ENCODE peak calls at places on chromosomes 6 and 20, in nine cellular contexts. C is ELR, L is transverse colon, G is lower lobe of right lung, P is HCEC 1CT, F is OCI-M1, H is hypothalamus, V is ovary, N is upper lobe of right lung. O is an unnamed sample.

GRCh38 chr20:52972190-52972937 is at the start of gene TSHZ2:
- DNase-seq in C (no peak), L (no peak), G (no peak), P (no peak), F (no peak), H (no peak), V (peak; percentile 73), N (no peak), O (peak; percentile 56)

GRCh38 chr6:160348209-160348551 is at the start of gene SLC22A3:
- DNase-seq in C (no peak), L (peak; percentile 54), G (peak; percentile 66), P (no peak), F (no peak), H (no peak), V (peak; percentile 84), N (peak; percentile 84), O (no peak)

GRCh38 chr20:62685781-62686555 is 22.7 kb upstream of the NTSR1 start:
- DNase-seq in C (no peak), L (peak; percentile 61), G (peak; percentile 85), P (no peak), F (peak; percentile 88), H (peak; percentile 15), V (no peak), N (peak; percentile 74), O (no peak)

GRCh38 chr6:38497546-38497945 is 142.2 kb downstream of the BTBD9 start:
- DNase-seq in C (no peak), L (no peak), G (no peak), P (no peak), F (no peak), H (no peak), V (no peak), N (no peak), O (no peak)

GRCh38 chr6:136408205-136408604 is 118.6 kb upstream of the BCLAF1 start:
- DNase-seq in C (peak; percentile 63), L (no peak), G (no peak), P (peak; percentile 78), F (peak; percentile 31), H (no peak), V (no peak), N (no peak), O (no peak)

GRCh38 chr6:30378290-30378937 is 33.5 kb downstream of the RPP21 start:
- DNase-seq in C (peak; percentile 47), L (no peak), G (no peak), P (peak; percentile 1), F (peak; percentile 21), H (no peak), V (no peak), N (no peak), O (no peak)

GRCh38 chr6:159594106-159594749 is 98.8 kb downstream of the SOD2 start:
- DNase-seq in C (peak; percentile 56), L (no peak), G (no peak), P (peak; percentile 35), F (peak; percentile 13), H (no peak), V (no peak), N (no peak), O (no peak)

GRCh38 chr6:7647504-7647903 is 57.5 kb downstream of the SNRNP48 start:
- DNase-seq in C (no peak), L (no peak), G (no peak), P (no peak), F (peak; percentile 74), H (no peak), V (no peak), N (no peak), O (no peak)

GRCh38 chr20:48286571-48287551 is 501.6 kb upstream of the SULF2 start:
- DNase-seq in C (no peak), L (no peak), G (no peak), P (no peak), F (no peak), H (no peak), V (peak; percentile 71), N (no peak), O (no peak)

GRCh38 chr6:57177545-57178225 is 5.6 kb downstream of the BAG2 start:
- DNase-seq in C (no peak), L (peak; percentile 29), G (no peak), P (peak; percentile 53), F (no peak), H (no peak), V (peak; percentile 62), N (no peak), O (peak; percentile 70)

GRCh38 chr20:20259534-20259933 is 108.4 kb upstream of the INSM1 start:
- DNase-seq in C (peak; percentile 2), L (no peak), G (no peak), P (no peak), F (no peak), H (no peak), V (no peak), N (no peak), O (no peak)

GRCh38 chr6:35568967-35569606 is 56.4 kb upstream of the TULP1 start:
- DNase-seq in C (peak; percentile 30), L (peak; percentile 58), G (peak; percentile 65), P (peak; percentile 39), F (peak; percentile 36), H (peak; percentile 21), V (no peak), N (peak; percentile 72), O (peak; percentile 53)

GRCh38 chr6:137568067-137568466 is 73.9 kb upstream of the OLIG3 start:
- DNase-seq in C (no peak), L (no peak), G (no peak), P (no peak), F (no peak), H (no peak), V (no peak), N (no peak), O (no peak)

GRCh38 chr6:134750669-134751068 is 199.2 kb downstream of the ALDH8A1 start:
- DNase-seq in C (no peak), L (no peak), G (no peak), P (peak; percentile 31), F (no peak), H (no peak), V (no peak), N (no peak), O (no peak)

GRCh38 chr6:85360794-85361642 is 88.9 kb upstream of the NT5E start:
- DNase-seq in C (peak; percentile 99), L (peak; percentile 11), G (no peak), P (peak; percentile 98), F (no peak), H (no peak), V (no peak), N (no peak), O (no peak)

GRCh38 chr20:41714030-41714429 is 95.9 kb upstream of the CHD6 start:
- DNase-seq in C (no peak), L (no peak), G (no peak), P (no peak), F (no peak), H (no peak), V (no peak), N (no peak), O (no peak)

GRCh38 chr20:10572853-10573252 is 100.9 kb downstream of the JAG1 start:
- DNase-seq in C (no peak), L (no peak), G (no peak), P (no peak), F (no peak), H (no peak), V (no peak), N (no peak), O (no peak)

GRCh38 chr20:22836877-22837276 is 198.2 kb upstream of the SSTR4 start:
- DNase-seq in C (peak; percentile 3), L (no peak), G (no peak), P (no peak), F (peak; percentile 60), H (no peak), V (no peak), N (no peak), O (no peak)

GRCh38 chr20:47244451-47244850 is 112.0 kb downstream of the ZMYND8 start:
- DNase-seq in C (no peak), L (no peak), G (no peak), P (no peak), F (no peak), H (no peak), V (no peak), N (no peak), O (no peak)

GRCh38 chr20:30612344-30612743 is 645.1 kb upstream of the DEFB115 start:
- DNase-seq in C (no peak), L (no peak), G (no peak), P (no peak), F (no peak), H (no peak), V (no peak), N (no peak), O (no peak)

GRCh38 chr6:3151705-3152104 is 5.6 kb downstream of the TUBB2A start:
- DNase-seq in C (no peak), L (no peak), G (no peak), P (no peak), F (no peak), H (no peak), V (no peak), N (no peak), O (no peak)

GRCh38 chr6:143536866-143537691 is 25.6 kb upstream of the FUCA2 start:
- DNase-seq in C (peak; percentile 81), L (peak; percentile 81), G (peak; percentile 82), P (peak; percentile 51), F (peak; percentile 88), H (no peak), V (peak; percentile 52), N (peak; percentile 86), O (peak; percentile 63)

GRCh38 chr6:165745492-165745891 is 82.5 kb upstream of the PDE10A start:
- DNase-seq in C (no peak), L (no peak), G (no peak), P (no peak), F (no peak), H (no peak), V (no peak), N (no peak), O (no peak)

GRCh38 chr6:34343823-34344222 is 48.6 kb downstream of the NUDT3 start:
- DNase-seq in C (no peak), L (no peak), G (no peak), P (no peak), F (no peak), H (no peak), V (no peak), N (no peak), O (no peak)

GRCh38 chr20:49283176-49283702 is 5.4 kb upstream of the ZNFX1 start:
- DNase-seq in C (no peak), L (no peak), G (no peak), P (no peak), F (no peak), H (no peak), V (no peak), N (no peak), O (no peak)

GRCh38 chr20:9617940-9618339 is 103.5 kb downstream of the LAMP5 start:
- DNase-seq in C (peak; percentile 50), L (no peak), G (no peak), P (peak; percentile 33), F (peak; percentile 24), H (no peak), V (no peak), N (no peak), O (no peak)

GRCh38 chr6:93413190-93413589 is 6.2 kb downstream of the EPHA7 start:
- DNase-seq in C (no peak), L (no peak), G (no peak), P (no peak), F (no peak), H (no peak), V (no peak), N (no peak), O (no peak)

GRCh38 chr20:40961686-40962640 is 66.7 kb upstream of the TOP1 start:
- DNase-seq in C (peak; percentile 48), L (no peak), G (no peak), P (no peak), F (no peak), H (no peak), V (no peak), N (no peak), O (peak; percentile 34)

GRCh38 chr20:63520939-63521601 is 505 bp downstream of the PPDPF start:
- DNase-seq in C (peak; percentile 80), L (peak; percentile 89), G (peak; percentile 87), P (peak; percentile 57), F (peak; percentile 32), H (peak; percentile 73), V (peak; percentile 82), N (peak; percentile 93), O (peak; percentile 88)

GRCh38 chr6:12105271-12105670 is 93.2 kb downstream of the HIVEP1 start:
- DNase-seq in C (no peak), L (no peak), G (no peak), P (no peak), F (no peak), H (no peak), V (no peak), N (no peak), O (no peak)

GRCh38 chr20:8131598-8132014 is 460 bp upstream of the PLCB1 start:
- DNase-seq in C (no peak), L (no peak), G (peak; percentile 45), P (peak; percentile 26), F (no peak), H (peak; percentile 27), V (no peak), N (no peak), O (no peak)

O was measured in ureter.